ENCODE peak calls at places on chromosomes 6 and 20, in four cellular contexts. I, D, J and B are unnamed samples.

GRCh38 chr6:3628143-3628840 is 123.2 kb downstream of the PXDC1 start:
- DNase-seq in I (peak; percentile 65), D (no peak), J (no peak), B (no peak)

GRCh38 chr6:139925894-139926641 is 551.6 kb upstream of the CITED2 start:
- DNase-seq in I (no peak), D (no peak), J (no peak), B (peak; percentile 32)

GRCh38 chr6:9252784-9253183 is 817.4 kb upstream of the SLC35B3 start:
- DNase-seq in I (no peak), D (no peak), J (no peak), B (no peak)

GRCh38 chr20:6562111-6562510 is 205.4 kb upstream of the BMP2 start:
- DNase-seq in I (no peak), D (no peak), J (no peak), B (no peak)

GRCh38 chr6:106771822-106772221 is 142.4 kb downstream of the QRSL1 start:
- DNase-seq in I (no peak), D (no peak), J (no peak), B (no peak)

GRCh38 chr6:56292505-56293181 is 45.3 kb upstream of the COL21A1 start:
- DNase-seq in I (peak; percentile 44), D (peak; percentile 41), J (no peak), B (peak; percentile 41)

GRCh38 chr20:3166913-3167342 is 6.4 kb downstream of the LZTS3 start:
- DNase-seq in I (no peak), D (no peak), J (no peak), B (no peak)

GRCh38 chr6:34546551-34547321 is 9.4 kb downstream of the SPDEF start:
- DNase-seq in I (peak; percentile 91), D (no peak), J (no peak), B (no peak)

GRCh38 chr6:154509421-154510143 is 903 bp downstream of the CNKSR3 start:
- DNase-seq in I (no peak), D (no peak), J (no peak), B (no peak)